ENCODE peak calls at places on chromosomes 4 and X, in seven cellular contexts. E is CD4-positive, alpha-beta T cell; J is neural progenitor cell; H is fibroblast of mammary gland; A is kidney; F is WTC11; Y is tibial nerve. M is an unnamed sample.

GRCh38 chr4:65383589-65384305 is 286.5 kb downstream of the EPHA5 start:
- DNase-seq in E (no peak), J (no peak), H (peak), A (no peak), F (no peak), Y (no peak), M (no peak)

GRCh38 chr4:124322234-124322831 is 390.2 kb downstream of the ANKRD50 start:
- DNase-seq in E (no peak), J (peak), H (peak), A (no peak), F (no peak), Y (no peak), M (no peak)

GRCh38 chr4:138111462-138112000 is 130.6 kb downstream of the SLC7A11 start:
- DNase-seq in E (no peak), J (peak), H (no peak), A (no peak), F (peak), Y (no peak), M (no peak)

GRCh38 chr4:105520819-105521790 is 31.3 kb upstream of the ARHGEF38 start:
- DNase-seq in E (no peak), J (peak), H (peak), A (no peak), F (peak), Y (no peak), M (peak)

GRCh38 chrX:3526084-3526483 is 179.6 kb upstream of the MXRA5 start:
- DNase-seq in E (no peak), J (no peak), H (peak), A (no peak), F (no peak), Y (no peak), M (no peak)

GRCh38 chr4:148067307-148067916 is 335.5 kb downstream of the ARHGAP10 start:
- DNase-seq in E (no peak), J (no peak), H (no peak), A (no peak), F (no peak), Y (no peak), M (no peak)

GRCh38 chrX:3384330-3384729 is 37.9 kb upstream of the MXRA5 start:
- DNase-seq in E (no peak), J (no peak), H (no peak), A (no peak), F (no peak), Y (no peak), M (no peak)

GRCh38 chr4:156976147-156976546 is 4.5 kb upstream of the PDGFC start:
- DNase-seq in E (no peak), J (no peak), H (peak), A (no peak), F (no peak), Y (no peak), M (no peak)

GRCh38 chrX:17078031-17078730 is 131.7 kb downstream of the REPS2 start:
- DNase-seq in E (no peak), J (no peak), H (peak), A (no peak), F (no peak), Y (no peak), M (no peak)

GRCh38 chr4:110808371-110808878 is 185.5 kb upstream of the PITX2 start:
- DNase-seq in E (no peak), J (no peak), H (peak), A (no peak), F (no peak), Y (no peak), M (no peak)

GRCh38 chr4:156931267-156931666 is 40.3 kb downstream of the PDGFC start:
- DNase-seq in E (no peak), J (no peak), H (peak), A (no peak), F (no peak), Y (no peak), M (no peak)

GRCh38 chr4:118972167-118972566 is 83.5 kb downstream of the SYNPO2 start:
- DNase-seq in E (no peak), J (peak), H (no peak), A (no peak), F (no peak), Y (no peak), M (no peak)

GRCh38 chrX:72568406-72569092 is 4.1 kb downstream of the HDAC8 start:
- DNase-seq in E (no peak), J (no peak), H (peak), A (no peak), F (no peak), Y (no peak), M (no peak)

GRCh38 chrX:912677-913076 is 282.1 kb downstream of the SHOX start:
- DNase-seq in E (no peak), J (no peak), H (no peak), A (no peak), F (no peak), Y (no peak), M (no peak)

GRCh38 chrX:920234-920799 is 289.7 kb downstream of the SHOX start:
- DNase-seq in E (no peak), J (no peak), H (peak), A (no peak), F (no peak), Y (no peak), M (no peak)

GRCh38 chrX:915427-916234 is 285.0 kb downstream of the SHOX start:
- DNase-seq in E (no peak), J (no peak), H (no peak), A (no peak), F (no peak), Y (no peak), M (no peak)

DNA sequence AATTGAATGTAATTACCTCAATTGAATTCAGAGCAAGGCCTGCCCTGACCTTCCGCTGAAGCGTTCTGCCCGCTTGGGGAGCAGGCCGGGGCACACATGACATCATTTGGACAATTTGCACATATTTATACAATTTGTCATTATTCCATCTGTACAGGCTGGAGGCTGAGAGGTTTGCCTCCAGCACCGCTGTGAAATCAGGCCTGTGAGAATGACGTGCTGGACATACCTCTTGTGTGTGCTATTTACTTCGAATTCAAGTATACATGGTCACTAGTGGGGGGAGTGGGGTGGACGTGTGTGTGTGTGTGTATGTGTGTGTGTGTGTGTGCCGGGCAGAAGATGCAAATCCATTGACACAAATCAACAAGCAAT is 285.6 kb downstream of the SHOX start:
- DNase-seq in E (no peak), J (no peak), H (peak), A (no peak), F (no peak), Y (no peak), M (no peak)
- TF ChIP-seq CTCF in E (no peak), J (no peak), H (no peak), A (no peak), F (no peak), Y (no peak), M (no peak)

DNA sequence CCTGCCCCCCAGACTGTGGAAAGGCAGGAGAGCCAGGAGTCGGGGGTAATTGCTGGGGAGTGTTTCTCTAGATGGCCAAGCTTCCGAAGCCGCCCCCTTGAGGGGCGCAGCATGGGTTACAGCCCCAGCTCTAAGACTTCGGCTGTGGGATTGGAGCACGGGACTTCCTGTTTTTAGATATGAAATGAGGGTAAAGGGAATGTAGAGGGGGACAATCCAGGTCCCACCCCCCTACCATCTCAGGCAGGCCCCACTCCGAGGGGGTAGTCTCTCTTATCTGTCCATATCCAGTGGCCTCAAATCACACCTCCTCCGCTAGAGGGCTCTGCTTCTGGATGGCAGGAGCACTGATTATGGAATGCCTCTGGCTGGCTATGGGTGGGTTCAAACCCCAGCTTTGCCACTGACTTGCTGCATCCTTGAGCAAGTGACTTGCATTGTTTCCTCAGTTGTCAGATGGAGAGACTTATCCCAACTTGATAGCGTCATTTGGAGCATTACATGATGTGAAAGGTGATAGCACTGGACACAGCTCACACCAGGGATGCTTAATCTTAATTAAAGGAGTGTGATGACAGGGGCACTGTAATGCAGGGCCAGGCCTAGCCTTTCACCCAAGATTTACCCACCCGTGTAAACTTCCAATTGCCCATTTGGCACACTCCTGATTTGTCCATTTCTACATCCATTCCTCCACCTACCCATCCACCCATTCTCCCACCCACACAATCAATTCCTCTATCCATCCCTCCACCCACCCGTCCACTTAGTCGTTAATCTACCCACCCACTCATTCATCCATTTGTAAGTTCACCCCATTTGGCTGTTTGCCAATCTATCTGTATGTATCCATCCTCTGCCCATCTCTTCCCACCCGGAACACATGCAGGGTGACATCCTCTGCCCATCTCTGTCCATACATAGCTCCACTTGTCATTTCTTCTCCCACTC is 845 bp upstream of the KCND1 start:
- DNase-seq in E (no peak), J (peak), H (peak), A (no peak), F (peak), Y (peak), M (peak)
- TF ChIP-seq CTCF in E (peak), J (peak), H (peak), A (peak), F (no peak), Y (peak), M (peak)

DNA sequence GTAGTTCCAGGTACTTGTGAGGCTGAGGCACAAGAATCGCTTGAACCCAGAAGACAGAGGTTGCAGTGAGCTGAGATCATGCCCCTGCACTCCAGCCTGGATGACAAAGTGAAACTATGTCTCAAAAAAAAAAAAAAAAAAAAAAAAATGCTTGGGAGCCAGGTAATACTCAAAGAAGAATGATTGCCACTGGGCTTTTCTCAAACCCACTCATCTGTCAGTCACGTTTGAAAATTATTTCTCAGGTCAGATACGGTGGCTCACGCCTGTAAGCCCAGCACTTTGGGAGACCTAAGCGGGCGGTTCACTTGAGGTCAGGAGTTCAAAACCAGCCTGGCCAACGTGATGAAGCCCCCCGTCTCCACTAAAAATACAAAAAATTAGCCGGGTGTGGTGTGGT is 155.7 kb downstream of the RELL1 start:
- DNase-seq in E (no peak), J (no peak), H (no peak), A (no peak), F (no peak), Y (no peak), M (no peak)
- TF ChIP-seq CTCF in E (no peak), J (no peak), H (no peak), A (no peak), F (no peak), Y (no peak), M (no peak)

DNA sequence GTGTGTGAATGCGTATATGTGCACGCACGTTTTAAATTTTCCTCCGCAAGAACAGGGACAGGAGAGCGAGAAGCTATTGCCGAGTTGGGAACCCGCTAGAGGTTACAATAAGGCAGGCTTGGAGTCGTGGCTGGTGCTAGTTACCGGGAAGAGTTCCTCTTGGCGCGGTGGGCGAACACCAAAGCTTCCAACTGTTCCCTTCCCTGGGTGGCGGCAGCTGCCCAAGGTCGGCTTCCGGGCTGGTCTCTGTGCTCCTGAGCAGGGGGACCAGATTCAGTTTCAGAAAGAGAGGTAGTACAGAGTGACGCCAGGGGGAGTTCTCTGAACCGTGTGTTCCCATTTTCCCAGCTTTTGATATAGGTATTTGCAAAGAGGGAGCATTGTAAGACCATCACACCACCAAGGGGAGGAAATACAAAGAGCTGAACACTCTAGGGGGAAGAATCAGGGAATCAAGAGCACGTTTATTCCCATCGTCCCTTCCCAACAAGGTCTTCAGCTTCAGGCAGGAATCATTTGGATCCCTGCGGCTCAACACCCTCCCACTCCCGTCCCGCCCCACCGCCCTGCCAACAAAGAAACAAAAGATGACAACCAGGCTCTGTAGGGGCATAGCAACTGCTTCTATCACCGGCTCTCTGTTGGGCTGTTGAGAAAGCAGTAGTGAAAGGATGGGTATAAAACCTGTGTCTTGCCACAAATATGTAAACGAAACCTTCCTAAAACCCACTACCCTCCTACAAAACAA is 113.6 kb upstream of the TEX13C start:
- DNase-seq in E (no peak), J (peak), H (no peak), A (no peak), F (peak), Y (no peak), M (peak)
- TF ChIP-seq CTCF in E (no peak), J (peak), H (no peak), A (peak), F (no peak), Y (no peak), M (peak)

GRCh38 chrX:83916525-83916924 is 55.6 kb downstream of the CYLC1 start:
- DNase-seq in E (no peak), J (peak), H (peak), A (no peak), F (peak), Y (no peak), M (peak)
- TF ChIP-seq CTCF in E (no peak), J (peak), H (peak), A (no peak), F (peak), Y (no peak), M (peak)

GRCh38 chr4:103499094-103499493 is 220.7 kb downstream of the TACR3 start:
- DNase-seq in E (no peak), J (no peak), H (peak), A (no peak), F (no peak), Y (no peak), M (no peak)
- TF ChIP-seq CTCF in E (no peak), J (peak), H (peak), A (no peak), F (no peak), Y (no peak), M (no peak)

GRCh38 chrX:119391279-119391678 is 7.9 kb upstream of the SLC25A43 start:
- DNase-seq in E (no peak), J (no peak), H (peak), A (no peak), F (no peak), Y (no peak), M (no peak)
- TF ChIP-seq CTCF in E (no peak), J (no peak), H (peak), A (peak), F (no peak), Y (no peak), M (peak)

DNA sequence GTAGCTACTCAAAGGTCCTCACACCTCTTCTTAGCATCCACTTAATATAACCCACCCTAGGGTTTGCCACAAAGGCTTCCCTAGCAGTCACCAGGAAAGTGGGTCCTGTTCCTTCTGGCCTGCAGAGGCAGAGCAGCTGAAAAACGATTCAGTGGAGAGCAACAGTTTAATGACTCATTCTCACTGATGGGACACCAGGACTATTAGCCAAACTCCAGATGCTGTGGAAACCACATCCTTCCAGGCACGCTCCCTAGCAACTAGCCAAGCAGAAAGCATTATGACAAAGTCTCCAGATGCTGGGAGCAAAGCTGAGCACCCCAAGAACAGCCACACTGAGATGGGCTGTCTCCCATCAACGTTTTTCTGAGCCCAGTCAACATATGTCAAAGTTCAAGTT is 30.3 kb upstream of the UTP14A start:
- DNase-seq in E (no peak), J (no peak), H (peak), A (no peak), F (no peak), Y (no peak), M (no peak)
- TF ChIP-seq CTCF in E (no peak), J (no peak), H (peak), A (no peak), F (no peak), Y (no peak), M (no peak)

M was measured in neural crest cell.